ENCODE peak calls at places on chromosomes 2 and 18, in ten cellular contexts. D, W, F, B, N, I, U, X, M and K are unnamed samples.

GRCh38 chr2:219280682-219281081 is 1.5 kb downstream of the DNAJB2 start:
- DNase-seq in M (no peak), W (no peak), I (no peak), U (no peak), D (no peak), N (no peak), B (no peak), X (no peak), F (no peak), K (no peak)

GRCh38 chr2:81648370-81648769 is 1343.8 kb upstream of the LRRTM1 start:
- DNase-seq in U (no peak), D (no peak), N (no peak), B (no peak), F (no peak), X (no peak), W (no peak), I (no peak), M (no peak), K (no peak)

GRCh38 chr2:187658952-187659525 is 104.8 kb upstream of the TFPI start:
- DNase-seq in U (no peak), B (no peak), M (peak), N (peak), X (no peak), F (no peak), W (no peak), D (no peak), I (peak), K (no peak)

GRCh38 chr2:241809383-241810303 is 650 bp downstream of the NEU4 start:
- DNase-seq in B (peak), D (no peak), N (no peak), I (no peak), X (peak), U (no peak), W (no peak), M (no peak), F (peak), K (no peak)

GRCh38 chr2:221571108-221571390 is 1.1 kb downstream of the EPHA4 start:
- DNase-seq in D (no peak), W (no peak), I (peak), F (peak), B (no peak), N (peak), X (no peak), M (no peak), U (no peak), K (no peak)

GRCh38 chr2:239715606-239716005 is 309.5 kb downstream of the NDUFA10 start:
- DNase-seq in N (no peak), W (no peak), B (no peak), F (no peak), I (no peak), X (no peak), M (no peak), D (no peak), U (no peak), K (no peak)

GRCh38 chr2:60366178-60366577 is 187.3 kb downstream of the BCL11A start:
- DNase-seq in F (no peak), M (no peak), U (no peak), W (no peak), N (no peak), D (no peak), X (no peak), I (no peak), B (no peak), K (peak)

GRCh38 chr2:11581129-11581796 is 47.4 kb downstream of the GREB1 start:
- DNase-seq in I (peak), U (no peak), W (no peak), N (peak), X (no peak), M (no peak), D (no peak), F (no peak), B (no peak), K (no peak)

GRCh38 chr2:8424997-8425900 is 256.6 kb upstream of the ID2 start:
- DNase-seq in U (no peak), B (peak), I (no peak), X (peak), M (no peak), W (no peak), D (no peak), N (no peak), F (no peak), K (no peak)

GRCh38 chr2:43192039-43192438 is 34.4 kb downstream of the ZFP36L2 start:
- DNase-seq in N (no peak), U (no peak), B (no peak), I (no peak), D (no peak), W (no peak), X (no peak), F (no peak), M (no peak), K (no peak)

GRCh38 chr2:136136921-136137320 is 19.0 kb upstream of the CXCR4 start:
- DNase-seq in N (no peak), D (no peak), X (no peak), U (no peak), B (no peak), F (no peak), M (no peak), W (no peak), I (no peak), K (no peak)

GRCh38 chr2:147543056-147543455 is 301.8 kb upstream of the ACVR2A start:
- DNase-seq in U (no peak), N (no peak), M (no peak), B (no peak), X (no peak), W (no peak), D (no peak), I (peak), F (no peak), K (no peak)

GRCh38 chr2:112048887-112049286 is 6.2 kb upstream of the TMEM87B start:
- DNase-seq in I (peak), F (peak), D (peak), M (peak), X (peak), W (no peak), U (no peak), N (peak), B (peak), K (peak)

GRCh38 chr2:127658641-127659407 is 12.9 kb downstream of the GPR17 start:
- DNase-seq in M (no peak), U (no peak), I (no peak), X (no peak), D (no peak), N (no peak), F (no peak), B (no peak), W (no peak), K (no peak)

GRCh38 chr2:112692496-112692911 is 28.3 kb upstream of the NT5DC4 start:
- DNase-seq in W (no peak), D (no peak), U (no peak), I (peak), B (peak), F (peak), X (peak), N (peak), M (peak), K (peak)

GRCh38 chr2:158045362-158045761 is 56.3 kb upstream of the UPP2 start:
- DNase-seq in N (no peak), D (no peak), X (no peak), B (no peak), F (peak), U (no peak), W (no peak), I (no peak), M (no peak), K (no peak)

GRCh38 chr2:220181158-220181557 is 553.7 kb downstream of the SLC4A3 start:
- DNase-seq in M (no peak), D (no peak), N (peak), U (no peak), I (peak), B (no peak), W (no peak), X (no peak), F (no peak), K (no peak)

GRCh38 chr2:20562540-20563225 is 88.2 kb downstream of the HS1BP3 start:
- DNase-seq in M (no peak), I (peak), B (no peak), N (no peak), D (peak), F (no peak), W (no peak), U (no peak), X (no peak), K (no peak)

GRCh38 chr2:138919336-138919735 is 139.1 kb upstream of the NXPH2 start:
- DNase-seq in N (no peak), M (no peak), D (no peak), I (no peak), B (no peak), F (no peak), W (no peak), X (no peak), U (no peak), K (no peak)

GRCh38 chr2:79530443-79530842 is 17.6 kb downstream of the CTNNA2 start:
- DNase-seq in F (no peak), M (no peak), B (no peak), X (no peak), U (no peak), W (no peak), D (no peak), I (peak), N (no peak), K (no peak)

GRCh38 chr2:46886268-46887027 is 29.2 kb downstream of the MCFD2 start:
- DNase-seq in U (no peak), D (no peak), N (no peak), B (no peak), X (no peak), W (no peak), I (no peak), M (no peak), F (no peak), K (no peak)

GRCh38 chr2:42856106-42856860 is 63.9 kb upstream of the HAAO start:
- DNase-seq in F (no peak), M (no peak), B (no peak), I (no peak), U (no peak), D (no peak), N (no peak), W (no peak), X (no peak), K (no peak)

GRCh38 chr2:222860740-222861410 is at the start of gene ACSL3:
- DNase-seq in I (peak), F (peak), D (peak), U (peak), N (peak), X (peak), B (peak), M (peak), W (peak), K (peak)

GRCh38 chr18:35089382-35089781 is 48.2 kb downstream of the MAPRE2 start:
- DNase-seq in U (no peak), F (no peak), B (no peak), I (no peak), D (no peak), N (peak), M (no peak), X (no peak), W (no peak), K (no peak)

GRCh38 chr18:55489742-55490055 is 98.3 kb downstream of the TCF4 start:
- DNase-seq in X (peak), M (no peak), U (no peak), F (no peak), B (peak), I (no peak), D (no peak), N (peak), W (no peak), K (no peak)

GRCh38 chr18:46096651-46097300 is 1.3 kb downstream of the ATP5F1A start:
- DNase-seq in D (no peak), U (no peak), B (no peak), W (no peak), I (peak), F (peak), X (peak), N (peak), M (no peak), K (no peak)

GRCh38 chr18:57533399-57533884 is 53.1 kb downstream of the FECH start:
- DNase-seq in W (no peak), D (peak), I (peak), U (no peak), B (no peak), M (peak), N (peak), X (no peak), F (no peak), K (no peak)

GRCh38 chr2:41879367-41879871 is 168.4 kb upstream of the PKDCC start:
- DNase-seq in U (no peak), I (no peak), F (no peak), W (peak), M (no peak), D (no peak), X (no peak), N (no peak), B (no peak), K (peak)

GRCh38 chr18:13268035-13268700 is 49.6 kb downstream of the LDLRAD4 start:
- DNase-seq in N (peak), X (no peak), B (no peak), D (no peak), F (no peak), I (peak), W (no peak), M (no peak), U (no peak), K (peak)

GRCh38 chr18:33440011-33440383 is 524 bp downstream of the CCDC178 start:
- DNase-seq in I (peak), U (no peak), D (peak), F (peak), X (peak), M (no peak), W (peak), B (peak), N (peak), K (peak)

GRCh38 chr2:188085421-188085820 is 206.3 kb upstream of the GULP1 start:
- DNase-seq in B (no peak), D (no peak), I (no peak), N (no peak), F (no peak), M (no peak), W (no peak), U (no peak), X (no peak), K (no peak)

GRCh38 chr2:74902281-74902860 is 56.1 kb upstream of the POLE4 start:
- DNase-seq in I (no peak), N (no peak), W (no peak), M (no peak), F (no peak), U (no peak), X (no peak), D (no peak), B (no peak), K (peak)

GRCh38 chr2:112869258-112869842 is 32.8 kb upstream of the IL1B start:
- DNase-seq in I (peak), M (peak), W (no peak), F (peak), B (no peak), N (peak), U (no peak), D (no peak), X (no peak), K (peak)

GRCh38 chr2:71748227-71748626 is 294.9 kb downstream of the DYSF start:
- DNase-seq in X (no peak), N (peak), W (no peak), D (no peak), M (no peak), F (no peak), I (peak), U (no peak), B (no peak), K (no peak)

GRCh38 chr2:151111599-151112278 is 149.9 kb downstream of the RBM43 start:
- DNase-seq in F (no peak), I (peak), U (no peak), B (no peak), X (no peak), W (no peak), M (peak), D (no peak), N (peak), K (no peak)

GRCh38 chr2:135701442-135701841 is 40.2 kb upstream of the UBXN4 start:
- DNase-seq in X (no peak), N (peak), M (peak), D (no peak), B (no peak), U (no peak), I (peak), F (no peak), W (no peak), K (no peak)

GRCh38 chr2:74908763-74909444 is 49.5 kb upstream of the POLE4 start:
- DNase-seq in W (no peak), U (no peak), D (no peak), I (no peak), N (peak), M (no peak), B (no peak), F (peak), X (no peak), K (peak)

DNA sequence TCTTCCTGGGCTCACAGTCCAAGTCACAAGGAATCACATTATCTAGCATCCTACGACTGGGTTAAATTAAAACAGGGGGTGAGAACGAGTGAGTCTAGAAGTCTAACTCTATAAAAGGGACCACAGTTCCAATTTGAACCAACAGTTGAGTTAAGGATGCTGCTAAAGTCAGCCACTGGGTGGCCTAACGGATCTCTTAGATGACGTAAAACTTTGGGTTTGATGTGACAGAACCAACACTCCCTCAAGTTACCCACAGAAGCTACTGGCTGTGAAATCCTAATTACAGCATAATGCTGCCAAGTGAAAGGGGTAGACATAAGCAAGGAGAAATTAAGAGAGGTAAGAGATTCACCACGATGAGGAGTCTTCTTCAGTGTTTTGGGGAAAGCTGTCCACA is 32.7 kb upstream of the RUFY4 start:
- DNase-seq in F (no peak), B (no peak), W (no peak), D (no peak), M (no peak), X (no peak), U (no peak), N (no peak), I (no peak), K (no peak)
- TF ChIP-seq CTCF in F (no peak), B (no peak), W (no peak), D (no peak), M (no peak), X (no peak), U (no peak), N (no peak), I (no peak), K (no peak)

DNA sequence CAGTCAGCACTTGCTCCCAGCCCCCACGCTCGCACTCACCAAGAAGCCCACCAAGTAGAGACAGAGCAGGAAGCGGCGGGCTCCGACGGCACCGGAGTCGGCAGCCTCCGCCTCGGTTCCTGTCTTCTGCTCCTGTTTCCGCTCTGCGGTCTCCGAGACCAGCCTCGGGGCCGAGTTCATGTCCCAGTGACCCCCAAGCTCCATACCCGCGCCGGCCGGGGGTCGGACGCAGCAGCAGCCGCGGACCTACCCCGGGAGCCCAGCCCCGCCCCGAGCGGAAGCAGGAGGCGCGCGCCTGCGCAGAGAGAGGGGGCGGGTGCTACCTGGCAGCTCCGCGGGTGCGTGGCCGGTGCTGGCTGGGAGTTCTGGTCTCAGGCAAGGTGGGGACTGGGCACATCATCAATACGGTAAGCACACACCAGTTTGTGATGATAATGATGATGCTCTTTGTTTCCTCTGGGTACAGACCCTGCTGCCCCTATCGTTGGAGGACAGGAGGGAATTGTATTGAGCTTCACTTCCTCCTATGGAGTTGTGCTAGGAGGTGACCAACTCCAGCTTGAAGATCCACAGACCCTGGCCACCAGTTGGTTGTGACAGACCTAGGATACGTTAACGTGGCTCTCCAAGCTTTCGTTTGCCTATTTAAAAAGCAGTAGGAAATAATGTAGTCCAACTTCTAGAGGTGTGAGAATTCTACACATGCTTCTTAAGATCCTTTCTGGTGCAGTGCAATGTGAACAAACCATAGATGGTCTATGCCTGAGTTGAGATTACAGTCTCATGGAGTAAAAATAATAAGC is 25.0 kb upstream of the TMEM182 start:
- DNase-seq in W (peak), X (peak), U (peak), F (peak), D (peak), N (peak), M (no peak), I (peak), B (peak), K (peak)
- TF ChIP-seq CTCF in W (no peak), X (no peak), U (no peak), F (no peak), D (peak), N (no peak), M (peak), I (peak), B (no peak), K (peak)

DNA sequence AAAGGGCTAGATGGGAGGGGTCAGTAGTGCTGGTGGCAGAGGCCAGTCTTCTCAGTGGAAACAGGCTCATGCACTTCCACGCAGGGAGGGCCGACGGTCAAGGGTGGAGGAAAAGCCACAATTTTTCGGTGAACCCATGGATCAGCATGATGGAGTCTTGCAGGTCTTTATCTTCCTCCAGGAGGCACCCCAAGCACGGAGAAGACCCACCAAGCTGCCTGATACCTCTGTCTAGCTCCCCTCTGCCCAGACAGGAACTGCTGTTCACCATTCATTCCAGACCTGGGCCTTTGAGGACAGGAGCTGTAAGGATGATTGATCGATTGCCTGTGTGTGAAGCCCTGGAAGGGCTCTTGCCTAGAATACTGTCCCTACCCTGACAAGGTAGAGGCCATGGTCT is 2.8 kb upstream of the LRRFIP1 start:
- DNase-seq in U (no peak), B (no peak), M (no peak), F (no peak), I (peak), D (no peak), W (no peak), X (peak), N (no peak), K (no peak)
- TF ChIP-seq CTCF in U (no peak), B (no peak), M (no peak), F (no peak), I (peak), D (no peak), W (no peak), X (no peak), N (no peak), K (no peak)

GRCh38 chr2:238104521-238105311 is 4.6 kb downstream of the ESPNL start:
- DNase-seq in X (no peak), B (no peak), I (no peak), N (no peak), U (no peak), D (no peak), W (no peak), F (no peak), M (no peak), K (peak)

GRCh38 chr2:238101891-238102841 is 2.0 kb downstream of the ESPNL start:
- DNase-seq in X (no peak), F (no peak), D (no peak), W (no peak), I (no peak), N (no peak), U (no peak), M (no peak), B (no peak), K (peak)

GRCh38 chr2:238102865-238103264 is 2.7 kb downstream of the ESPNL start:
- DNase-seq in W (no peak), U (no peak), F (no peak), D (no peak), B (no peak), N (no peak), X (no peak), M (no peak), I (no peak), K (peak)

GRCh38 chr2:238104071-238104511 is 4.0 kb downstream of the ESPNL start:
- DNase-seq in I (no peak), M (no peak), U (no peak), F (no peak), W (no peak), X (no peak), B (no peak), D (no peak), N (no peak), K (peak)

GRCh38 chr2:238103465-238104070 is 3.4 kb downstream of the ESPNL start:
- DNase-seq in B (no peak), X (no peak), D (no peak), W (no peak), F (no peak), N (no peak), M (no peak), I (no peak), U (no peak), K (peak)
- TF ChIP-seq CTCF in B (no peak), X (no peak), D (no peak), W (no peak), F (no peak), N (no peak), M (no peak), I (no peak), U (no peak), K (no peak)

DNA sequence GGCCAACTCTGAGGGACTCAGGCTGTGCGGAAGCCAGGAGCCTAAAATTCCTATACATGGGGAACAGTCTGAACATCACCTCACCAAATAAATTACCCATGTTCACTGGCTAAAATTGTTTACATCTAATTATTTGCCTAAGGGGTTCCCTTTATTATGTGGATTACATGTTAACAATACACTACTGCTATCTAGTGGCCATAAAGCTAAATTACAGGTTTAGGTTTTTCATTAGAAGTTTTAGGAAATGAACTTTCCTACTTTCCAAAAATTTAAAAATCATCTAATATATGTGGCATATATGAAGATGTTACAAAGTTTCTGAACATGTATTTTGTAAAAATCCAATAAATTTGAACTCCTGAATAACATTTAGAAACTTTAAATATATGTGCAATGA is 40.3 kb downstream of the PLA2R1 start:
- DNase-seq in U (no peak), D (no peak), N (peak), B (no peak), F (no peak), M (no peak), W (no peak), X (no peak), I (peak), K (no peak)
- TF ChIP-seq CTCF in U (no peak), D (peak), N (peak), B (no peak), F (no peak), M (peak), W (peak), X (no peak), I (peak), K (peak)